ENCODE peak calls at places on chromosome 20, in eight cellular contexts. D is nephron progenitor cell; Z is NCI-H1092 treated with DMSO at 0.1 percent for 48 hours; E is left lobe of liver; H is T follicular helper cell; F is sciatic nerve; M is Caki2; O is stimulated activated CD8-positive, alpha-beta memory T cell treated with anti-CD3 and anti-CD28 coated beads, Interleukin-12 subunit alpha, Interleukin-12 subunit beta, amount 100 ng/mL, for 4 hours. N is an unnamed sample.
A peak's percentile ranks its signal among the peaks of the same experiment; 100 is the strongest.

GRCh38 chr20:10649817-10650200 is 24.0 kb downstream of the JAG1 start:
- DNase-seq in D (no peak), Z (no peak), E (no peak), H (no peak), F (no peak), M (no peak), O (no peak), N (no peak)

GRCh38 chr20:6680854-6681253 is 86.6 kb upstream of the BMP2 start:
- DNase-seq in D (no peak), Z (no peak), E (no peak), H (no peak), F (no peak), M (no peak), O (no peak), N (no peak)

GRCh38 chr20:60254901-60255411 is 296.7 kb downstream of the CDH26 start:
- DNase-seq in D (no peak), Z (peak; percentile 74), E (no peak), H (no peak), F (no peak), M (no peak), O (no peak), N (peak; percentile 20)

GRCh38 chr20:41048475-41049242 is 20.0 kb downstream of the TOP1 start:
- DNase-seq in D (no peak), Z (no peak), E (no peak), H (no peak), F (no peak), M (no peak), O (no peak), N (no peak)

GRCh38 chr20:22495789-22496188 is 88.6 kb downstream of the FOXA2 start:
- DNase-seq in D (no peak), Z (no peak), E (no peak), H (no peak), F (no peak), M (no peak), O (no peak), N (no peak)

GRCh38 chr20:23823621-23824324 is 2.8 kb downstream of the CST2 start:
- DNase-seq in D (no peak), Z (no peak), E (no peak), H (no peak), F (no peak), M (no peak), O (no peak), N (no peak)

GRCh38 chr20:56781108-56781739 is 152.1 kb downstream of the TFAP2C start:
- DNase-seq in D (no peak), Z (no peak), E (no peak), H (no peak), F (no peak), M (peak; percentile 27), O (no peak), N (peak; percentile 35)

GRCh38 chr20:35039146-35039545 is 53.5 kb downstream of the TRPC4AP start:
- DNase-seq in D (no peak), Z (no peak), E (no peak), H (no peak), F (no peak), M (peak; percentile 4), O (no peak), N (no peak)

GRCh38 chr20:57787969-57788781 is 78.4 kb upstream of the PMEPA1 start:
- DNase-seq in D (no peak), Z (no peak), E (no peak), H (no peak), F (no peak), M (no peak), O (no peak), N (no peak)

GRCh38 chr20:46084805-46085792 is 4.7 kb downstream of the NCOA5 start:
- DNase-seq in D (no peak), Z (peak; percentile 21), E (no peak), H (no peak), F (no peak), M (no peak), O (no peak), N (no peak)

GRCh38 chr20:13337090-13337784 is 116.2 kb downstream of the ISM1 start:
- DNase-seq in D (no peak), Z (no peak), E (no peak), H (no peak), F (no peak), M (peak; percentile 27), O (no peak), N (no peak)

GRCh38 chr20:59120491-59120890 is 43.1 kb upstream of the ZNF831 start:
- DNase-seq in D (no peak), Z (no peak), E (no peak), H (no peak), F (no peak), M (no peak), O (no peak), N (no peak)

GRCh38 chr20:48791014-48791413 is 36.8 kb downstream of the PREX1 start:
- DNase-seq in D (no peak), Z (peak; percentile 85), E (peak; percentile 82), H (no peak), F (no peak), M (no peak), O (no peak), N (no peak)

GRCh38 chr20:25464501-25465204 is 57.2 kb downstream of the GINS1 start:
- DNase-seq in D (no peak), Z (no peak), E (no peak), H (no peak), F (no peak), M (no peak), O (no peak), N (no peak)

GRCh38 chr20:25237610-25238318 is 10.1 kb upstream of the PYGB start:
- DNase-seq in D (no peak), Z (no peak), E (no peak), H (no peak), F (no peak), M (peak; percentile 97), O (no peak), N (peak; percentile 91)

GRCh38 chr20:24827603-24828295 is 121.3 kb upstream of the CST7 start:
- DNase-seq in D (no peak), Z (no peak), E (no peak), H (no peak), F (no peak), M (no peak), O (no peak), N (no peak)

GRCh38 chr20:3218307-3218988 is 9.2 kb downstream of the ITPA start:
- DNase-seq in D (peak; percentile 86), Z (peak; percentile 59), E (peak; percentile 55), H (peak; percentile 65), F (peak; percentile 73), M (no peak), O (peak; percentile 48), N (no peak)

GRCh38 chr20:44056010-44056698 is 130.8 kb downstream of the JPH2 start:
- DNase-seq in D (peak; percentile 46), Z (peak; percentile 11), E (peak; percentile 41), H (peak; percentile 56), F (peak; percentile 54), M (peak; percentile 32), O (peak; percentile 33), N (no peak)

N was measured in epithelial cell of proximal tubule.